ENCODE peak calls at places on chromosomes 2 and 18, in six cellular contexts. R is A549, X is HepG2, O is H1, G is GM12878, K is K562. W is an unnamed sample. For H3K9me3, the result is how much of the 10 kb centered on the place peaks cover.

GRCh38 chr2:216292475-216292874 is 79.8 kb downstream of the MARCHF4 start:
- DNase-seq in R (no peak), X (no peak), O (no peak), G (no peak), K (no peak), W (no peak)

GRCh38 chr2:60554649-60555065 is 1.2 kb upstream of the BCL11A start:
- DNase-seq in R (no peak), X (no peak), O (peak), G (no peak), K (peak), W (no peak)

GRCh38 chr2:1654696-1655374 is 89.5 kb downstream of the PXDN start:
- DNase-seq in R (no peak), X (no peak), O (no peak), G (no peak), K (no peak), W (no peak)

GRCh38 chr18:47215554-47216138 is 35.8 kb downstream of the SKOR2 start:
- DNase-seq in R (peak), X (peak), O (no peak), G (peak), K (peak), W (peak)

GRCh38 chr2:208320686-208321085 is 54.6 kb downstream of the PIKFYVE start:
- DNase-seq in R (no peak), X (no peak), O (no peak), G (peak), K (no peak), W (no peak)

GRCh38 chr2:188450740-188451480 is 159.2 kb downstream of the GULP1 start:
- DNase-seq in R (no peak), X (no peak), O (no peak), G (no peak), K (no peak), W (peak)

GRCh38 chr18:12255626-12256026 is 1.5 kb downstream of the CIDEA start:
- DNase-seq in R (no peak), X (peak), O (no peak), G (no peak), K (no peak), W (peak)

GRCh38 chr2:73238149-73238548 is 4.0 kb downstream of the CCT7 start:
- DNase-seq in R (no peak), X (no peak), O (no peak), G (no peak), K (no peak), W (no peak)

GRCh38 chr2:80454628-80455027 is 150.1 kb upstream of the LRRTM1 start:
- DNase-seq in R (no peak), X (no peak), O (no peak), G (no peak), K (no peak), W (no peak)

GRCh38 chr2:239789711-239790110 is 235.4 kb downstream of the NDUFA10 start:
- DNase-seq in R (no peak), X (no peak), O (peak), G (no peak), K (no peak), W (no peak)

GRCh38 chr18:79855147-79855910 is 57.6 kb downstream of the KCNG2 start:
- DNase-seq in R (no peak), X (no peak), O (peak), G (peak), K (no peak), W (no peak)

GRCh38 chr2:127032601-127033000 is 74.4 kb downstream of the BIN1 start:
- DNase-seq in R (no peak), X (no peak), O (no peak), G (no peak), K (no peak), W (no peak)

GRCh38 chr2:181904022-181904632 is 12.6 kb downstream of the ITPRID2 start:
- DNase-seq in R (peak), X (peak), O (no peak), G (no peak), K (peak), W (peak)

GRCh38 chr2:28300921-28301341 is 91.7 kb upstream of the FOSL2 start:
- DNase-seq in R (no peak), X (no peak), O (no peak), G (no peak), K (no peak), W (peak)

GRCh38 chr18:48780151-48781001 is 170.4 kb downstream of the SMAD7 start:
- DNase-seq in R (no peak), X (no peak), O (no peak), G (no peak), K (no peak), W (peak)

GRCh38 chr2:148704247-148704646 is 59.7 kb downstream of the EPC2 start:
- DNase-seq in R (no peak), X (no peak), O (no peak), G (no peak), K (no peak), W (peak)

GRCh38 chr2:157441072-157441454 is 2.8 kb downstream of the CYTIP start:
- DNase-seq in R (no peak), X (no peak), O (no peak), G (no peak), K (no peak), W (no peak)

GRCh38 chr2:113157108-113157896 is 16.5 kb upstream of the PSD4 start:
- DNase-seq in R (no peak), X (no peak), O (peak), G (no peak), K (peak), W (no peak)

GRCh38 chr2:239507576-239508258 is 106.9 kb upstream of the HDAC4 start:
- DNase-seq in R (no peak), X (no peak), O (no peak), G (no peak), K (no peak), W (no peak)

GRCh38 chr2:51291762-51292370 is 259.9 kb upstream of the NRXN1 start:
- DNase-seq in R (no peak), X (no peak), O (no peak), G (no peak), K (no peak), W (no peak)

GRCh38 chr2:204665244-204665643 is 120.0 kb downstream of the PARD3B start:
- DNase-seq in R (peak), X (peak), O (no peak), G (no peak), K (no peak), W (peak)

GRCh38 chr2:119011910-119012209 is 69.9 kb downstream of the MARCO start:
- DNase-seq in R (no peak), X (no peak), O (no peak), G (no peak), K (no peak), W (no peak)

GRCh38 chr2:29389686-29390085 is 274.5 kb downstream of the CLIP4 start:
- DNase-seq in R (no peak), X (no peak), O (no peak), G (no peak), K (no peak), W (no peak)

GRCh38 chr18:8391068-8391467 is 218.2 kb upstream of the RAB12 start:
- DNase-seq in R (no peak), X (no peak), O (no peak), G (no peak), K (no peak), W (peak)

GRCh38 chr2:106885981-106886915 is at the start of gene ST6GAL2:
- DNase-seq in R (peak), X (no peak), O (peak), G (no peak), K (no peak), W (no peak)

GRCh38 chr18:62499263-62499650 is 23.6 kb upstream of the ZCCHC2 start:
- DNase-seq in R (no peak), X (no peak), O (no peak), G (no peak), K (no peak), W (no peak)

GRCh38 chr2:25797607-25798488 is 80.4 kb downstream of the ASXL2 start:
- DNase-seq in R (no peak), X (no peak), O (no peak), G (no peak), K (no peak), W (no peak)

GRCh38 chr2:236614566-236614965 is 44.9 kb downstream of the ACKR3 start:
- DNase-seq in R (no peak), X (no peak), O (no peak), G (no peak), K (no peak), W (no peak)

GRCh38 chr2:17057109-17058017 is 391.7 kb upstream of the CYRIA start:
- DNase-seq in R (no peak), X (no peak), O (no peak), G (no peak), K (no peak), W (no peak)

GRCh38 chr2:71884303-71885042 is 263.2 kb downstream of the CYP26B1 start:
- DNase-seq in R (no peak), X (no peak), O (peak), G (no peak), K (no peak), W (peak)

GRCh38 chr2:43459455-43459854 is 136.4 kb downstream of the THADA start:
- DNase-seq in R (no peak), X (peak), O (no peak), G (no peak), K (no peak), W (peak)

GRCh38 chr2:42754021-42754775 is 9.7 kb downstream of the OXER1 start:
- DNase-seq in R (no peak), X (no peak), O (no peak), G (peak), K (peak), W (peak)

DNA sequence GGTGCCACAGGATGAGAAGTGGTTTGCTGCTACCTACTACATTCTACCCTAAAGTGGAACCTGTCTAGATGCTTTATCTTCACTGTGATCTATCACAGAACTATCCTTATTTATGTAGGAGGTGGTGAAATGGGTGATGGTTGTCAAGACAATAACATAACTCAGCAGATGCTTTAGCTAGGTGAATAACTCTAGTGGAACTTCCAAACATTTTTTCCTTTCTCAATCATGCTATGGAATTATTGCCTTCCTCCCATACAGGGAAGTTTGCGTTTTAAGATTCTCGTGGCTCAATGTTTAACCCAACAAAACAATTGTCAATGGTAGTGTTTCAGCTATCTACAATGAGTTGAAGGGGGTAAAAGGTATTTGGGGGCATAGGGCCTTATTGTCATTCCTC is 82.6 kb upstream of the GLI2 start:
- DNase-seq in R (no peak), X (no peak), O (no peak), G (no peak), K (no peak), W (peak)
- H3K9me3 ChIP-seq in R (under half), X (under half), O (under half), G (under half), K (under half), W (under half)

DNA sequence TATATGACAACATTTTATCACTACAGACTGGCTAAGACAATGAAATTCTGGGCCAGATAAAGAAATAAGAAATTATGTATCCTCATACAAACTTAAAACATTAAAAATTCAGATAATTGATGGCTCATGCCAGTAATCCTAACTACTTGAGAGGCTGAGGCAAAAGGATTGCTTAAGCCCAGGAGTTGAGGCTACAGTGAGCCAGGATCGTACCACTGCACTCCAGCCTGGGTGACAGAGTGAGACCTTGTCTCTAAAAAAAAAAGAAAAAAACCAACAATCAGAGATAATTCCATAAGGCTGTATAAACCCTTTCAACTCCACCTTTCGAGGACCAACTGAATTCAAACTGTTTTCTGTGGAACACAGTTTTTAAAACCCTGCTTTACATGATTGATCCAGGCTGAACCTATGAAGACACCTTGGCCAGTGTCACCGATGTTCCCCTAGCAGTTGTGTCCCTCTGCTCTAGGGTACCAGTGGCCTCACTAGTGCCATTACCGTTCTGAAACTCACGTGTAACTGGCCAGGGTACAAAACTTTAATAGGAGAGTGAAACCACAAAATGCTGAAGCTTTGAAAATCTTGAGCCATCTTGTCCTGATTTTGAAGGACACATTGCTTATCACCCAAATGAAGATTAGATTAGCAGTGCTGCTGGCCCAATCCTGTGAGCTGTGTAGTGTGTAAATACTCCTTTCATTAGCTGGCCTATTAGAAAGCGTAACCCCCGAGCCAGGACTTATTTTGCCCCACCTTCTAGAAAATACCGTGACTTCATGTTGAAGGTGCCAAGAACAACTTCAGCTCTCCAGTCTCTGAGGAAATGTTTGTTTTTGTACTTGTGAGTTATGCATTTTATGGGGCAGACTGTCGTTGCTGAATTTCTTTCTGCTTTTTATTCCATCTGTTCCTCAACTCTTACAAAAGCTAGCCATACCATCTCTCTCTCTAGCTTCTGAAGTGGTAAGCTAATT is 148.0 kb upstream of the MAP3K20 start:
- DNase-seq in R (no peak), X (no peak), O (no peak), G (no peak), K (no peak), W (peak)
- TF ChIP-seq CEBPB in R (no peak), X (no peak), O (no peak), G (no peak), K (no peak), W (peak)

GRCh38 chr2:158879229-158879903 is 84.2 kb downstream of the DAPL1 start:
- DNase-seq in R (no peak), X (no peak), O (no peak), G (no peak), K (no peak), W (no peak)

GRCh38 chr2:158878003-158878402 is 82.9 kb downstream of the DAPL1 start:
- DNase-seq in R (no peak), X (no peak), O (no peak), G (no peak), K (no peak), W (no peak)

GRCh38 chr2:158882297-158882696 is 86.1 kb upstream of the TANC1 start:
- DNase-seq in R (no peak), X (no peak), O (no peak), G (no peak), K (no peak), W (no peak)
- TF ChIP-seq USF2 in R (no peak), X (no peak), O (no peak), G (no peak), K (no peak), W (no peak)

GRCh38 chr2:15840969-15841368 is 99.4 kb upstream of the MYCN start:
- DNase-seq in R (no peak), X (no peak), O (no peak), G (no peak), K (no peak), W (no peak)
- H3K9me3 ChIP-seq in R (under half), X (under half), O (under half), G (under half), K (under half), W (half or more)

GRCh38 chr2:10257036-10257435 is 45.7 kb upstream of the HPCAL1 start:
- DNase-seq in R (no peak), X (no peak), O (no peak), G (no peak), K (no peak), W (no peak)

GRCh38 chr2:10258326-10258725 is 44.4 kb upstream of the HPCAL1 start:
- DNase-seq in R (no peak), X (no peak), O (no peak), G (no peak), K (no peak), W (no peak)

GRCh38 chr2:10258726-10259125 is 44.0 kb upstream of the HPCAL1 start:
- DNase-seq in R (no peak), X (no peak), O (no peak), G (no peak), K (no peak), W (no peak)

GRCh38 chr2:10257500-10258147 is 45.1 kb upstream of the HPCAL1 start:
- DNase-seq in R (no peak), X (no peak), O (no peak), G (no peak), K (no peak), W (no peak)

DNA sequence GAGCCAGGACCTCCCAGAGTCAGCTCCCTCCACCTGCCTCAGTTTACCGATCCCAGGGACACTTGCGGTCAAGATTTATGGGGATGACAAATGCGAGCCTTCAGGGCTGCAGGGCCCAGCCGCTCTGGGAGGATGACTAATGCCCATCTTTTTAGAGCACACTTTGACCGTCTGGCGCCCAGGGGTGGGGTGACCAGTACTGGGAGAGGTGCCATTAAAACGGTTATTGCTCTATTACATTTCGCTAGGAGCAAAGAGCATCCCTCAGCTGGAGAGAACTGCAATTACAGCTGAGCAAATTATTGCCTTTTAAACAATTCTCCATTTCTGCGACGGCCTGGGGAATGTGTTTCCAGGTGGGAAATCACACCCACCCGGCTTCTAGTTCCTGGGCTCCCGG is 42.6 kb upstream of the HPCAL1 start:
- DNase-seq in R (no peak), X (no peak), O (no peak), G (no peak), K (no peak), W (no peak)
- TF ChIP-seq CEBPB in R (no peak), X (no peak), O (no peak), G (no peak), K (no peak), W (no peak)

GRCh38 chr2:238108423-238109201 is 8.5 kb downstream of the ESPNL start:
- DNase-seq in R (no peak), X (no peak), O (peak), G (peak), K (peak), W (no peak)
- TF ChIP-seq USF2 in R (no peak), X (no peak), O (no peak), G (no peak), K (no peak), W (no peak)

GRCh38 chr2:230634146-230634545 is 78.5 kb upstream of the CAB39 start:
- DNase-seq in R (no peak), X (no peak), O (no peak), G (no peak), K (no peak), W (no peak)

GRCh38 chr2:230640540-230641011 is 72.1 kb upstream of the CAB39 start:
- DNase-seq in R (no peak), X (no peak), O (no peak), G (no peak), K (no peak), W (peak)

GRCh38 chr2:230631470-230631869 is 81.2 kb upstream of the CAB39 start:
- DNase-seq in R (no peak), X (no peak), O (no peak), G (no peak), K (no peak), W (no peak)

GRCh38 chr2:230636684-230637271 is 75.9 kb upstream of the CAB39 start:
- DNase-seq in R (no peak), X (no peak), O (no peak), G (no peak), K (no peak), W (no peak)
- H3K9me3 ChIP-seq in R (under half), X (under half), O (under half), G (under half), K (under half), W (under half)

GRCh38 chr2:78992451-78992806 is 33.1 kb upstream of the REG3G start:
- DNase-seq in R (peak), X (peak), O (peak), G (no peak), K (no peak), W (no peak)

GRCh38 chr2:78994789-78995188 is 30.7 kb upstream of the REG3G start:
- DNase-seq in R (no peak), X (no peak), O (no peak), G (no peak), K (no peak), W (no peak)

GRCh38 chr2:78993518-78994148 is 31.9 kb upstream of the REG3G start:
- DNase-seq in R (no peak), X (no peak), O (peak), G (no peak), K (no peak), W (no peak)

GRCh38 chr2:78992807-78993517 is 32.5 kb upstream of the REG3G start:
- DNase-seq in R (no peak), X (no peak), O (peak), G (no peak), K (no peak), W (no peak)
- TF ChIP-seq CEBPB in R (no peak), X (no peak), O (no peak), G (no peak), K (no peak), W (no peak)